ENCODE peak calls at places on chromosomes 16 and 17, in four cellular contexts. One of them, this sample, is unnamed.

GRCh38 chr17:27276653-27277156 is 17.2 kb upstream of the WSB1 start:
- DNase-seq in WTC11: peak; percentile 79
- DNase-seq in GM12878: no peak
- DNase-seq in HepG2: no peak
- DNase-seq in this sample: no peak

GRCh38 chr16:62732101-62732500 is 695.9 kb upstream of the CDH8 start:
- DNase-seq in WTC11: no peak
- DNase-seq in GM12878: no peak
- DNase-seq in HepG2: no peak
- DNase-seq in this sample: no peak

GRCh38 chr16:55559233-55559632 is 7.3 kb upstream of the CAPNS2 start:
- DNase-seq in WTC11: no peak
- DNase-seq in GM12878: no peak
- DNase-seq in HepG2: no peak
- DNase-seq in this sample: no peak

GRCh38 chr17:66950886-66951604 is 13.5 kb upstream of the CACNG4 start:
- DNase-seq in WTC11: no peak
- DNase-seq in GM12878: no peak
- DNase-seq in HepG2: no peak
- DNase-seq in this sample: no peak

GRCh38 chr17:38421224-38421841 is 6.9 kb upstream of the ARHGAP23 start:
- DNase-seq in WTC11: no peak
- DNase-seq in GM12878: no peak
- DNase-seq in HepG2: no peak
- DNase-seq in this sample: no peak

GRCh38 chr16:59758848-59759247 is 1024.7 kb upstream of the GOT2 start:
- DNase-seq in WTC11: no peak
- DNase-seq in GM12878: no peak
- DNase-seq in HepG2: no peak
- DNase-seq in this sample: no peak

GRCh38 chr16:17947637-17948036 is 388.9 kb downstream of the NPIPA8 start:
- DNase-seq in WTC11: no peak
- DNase-seq in GM12878: no peak
- DNase-seq in HepG2: no peak
- DNase-seq in this sample: no peak

GRCh38 chr16:23255000-23255399 is 47.1 kb upstream of the SCNN1B start:
- DNase-seq in WTC11: no peak
- DNase-seq in GM12878: no peak
- DNase-seq in HepG2: no peak
- DNase-seq in this sample: no peak

GRCh38 chr16:46573008-46573833 is 48.0 kb downstream of the SHCBP1 start:
- DNase-seq in WTC11: no peak
- DNase-seq in GM12878: no peak
- DNase-seq in HepG2: peak; percentile 32
- DNase-seq in this sample: peak; percentile 23

GRCh38 chr17:17119533-17119932 is 77.3 kb downstream of the MPRIP start:
- DNase-seq in WTC11: no peak
- DNase-seq in GM12878: peak; percentile 11
- DNase-seq in HepG2: no peak
- DNase-seq in this sample: no peak

GRCh38 chr16:66378739-66379570 is 12.5 kb downstream of the CDH5 start:
- DNase-seq in WTC11: peak; percentile 3
- DNase-seq in GM12878: no peak
- DNase-seq in HepG2: no peak
- DNase-seq in this sample: no peak

GRCh38 chr17:75124041-75124818 is 7.3 kb downstream of the NT5C start:
- DNase-seq in WTC11: no peak
- DNase-seq in GM12878: no peak
- DNase-seq in HepG2: peak; percentile 48
- DNase-seq in this sample: peak; percentile 67

GRCh38 chr16:11586856-11587642 is at the start of gene LITAF:
- DNase-seq in WTC11: peak; percentile 59
- DNase-seq in GM12878: no peak
- DNase-seq in HepG2: no peak
- DNase-seq in this sample: peak; percentile 57

GRCh38 chr17:64622931-64623654 is 39.0 kb downstream of the SMURF2 start:
- DNase-seq in WTC11: no peak
- DNase-seq in GM12878: no peak
- DNase-seq in HepG2: peak; percentile 28
- DNase-seq in this sample: no peak

GRCh38 chr16:67571981-67572431 is 9.7 kb downstream of the CTCF start:
- DNase-seq in WTC11: no peak
- DNase-seq in GM12878: no peak
- DNase-seq in HepG2: no peak
- DNase-seq in this sample: no peak

GRCh38 chr17:70767102-70767701 is 597.9 kb downstream of the KCNJ2 start:
- DNase-seq in WTC11: no peak
- DNase-seq in GM12878: no peak
- DNase-seq in HepG2: peak; percentile 31
- DNase-seq in this sample: no peak

GRCh38 chr16:30519120-30520049 is 7.0 kb downstream of the ZNF768 start:
- DNase-seq in WTC11: no peak
- DNase-seq in GM12878: no peak
- DNase-seq in HepG2: no peak
- DNase-seq in this sample: no peak
- TF ChIP-seq ETV6 in WTC11: no peak
- TF ChIP-seq ETV6 in GM12878: no peak
- TF ChIP-seq ETV6 in HepG2: no peak
- TF ChIP-seq ETV6 in this sample: no peak

DNA sequence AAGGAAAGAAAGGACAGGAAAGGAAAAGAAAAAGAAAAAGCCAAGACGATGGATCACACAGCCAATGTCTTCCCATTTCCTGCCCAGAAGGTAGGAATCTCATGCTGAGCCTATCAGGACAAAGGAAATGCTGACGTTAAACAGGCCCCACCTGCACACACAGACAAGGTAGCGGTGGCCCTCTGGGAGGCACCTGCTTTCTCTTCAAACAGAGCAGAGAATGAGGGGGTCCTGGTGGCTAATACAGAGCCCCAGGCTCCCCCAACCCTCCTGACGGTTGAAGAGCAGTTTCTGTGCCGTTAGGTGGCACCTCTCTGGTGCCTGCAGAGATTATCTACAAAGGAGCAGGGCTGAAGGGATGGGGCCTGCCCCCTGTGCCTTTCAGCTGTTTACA is 56.5 kb downstream of the ARHGAP27 start:
- DNase-seq in WTC11: no peak
- DNase-seq in GM12878: no peak
- DNase-seq in HepG2: no peak
- DNase-seq in this sample: no peak
- TF ChIP-seq ETV6 in WTC11: no peak
- TF ChIP-seq ETV6 in GM12878: no peak
- TF ChIP-seq ETV6 in HepG2: no peak
- TF ChIP-seq ETV6 in this sample: no peak

GRCh38 chr17:48545022-48545376 is at the start of gene HOXB2:
- DNase-seq in WTC11: no peak
- DNase-seq in GM12878: no peak
- DNase-seq in HepG2: no peak
- DNase-seq in this sample: peak; percentile 74
- TF ChIP-seq ETV6 in WTC11: no peak
- TF ChIP-seq ETV6 in GM12878: no peak
- TF ChIP-seq ETV6 in HepG2: no peak
- TF ChIP-seq ETV6 in this sample: no peak

GRCh38 chr17:83064732-83065659 is 14.4 kb upstream of the METRNL start:
- DNase-seq in WTC11: no peak
- DNase-seq in GM12878: no peak
- DNase-seq in HepG2: no peak
- DNase-seq in this sample: peak; percentile 26
- TF ChIP-seq ETV6 in WTC11: no peak
- TF ChIP-seq ETV6 in GM12878: no peak
- TF ChIP-seq ETV6 in HepG2: no peak
- TF ChIP-seq ETV6 in this sample: no peak

GRCh38 chr16:19697756-19698318 is 20.2 kb downstream of the KNOP1 start:
- DNase-seq in WTC11: no peak
- DNase-seq in GM12878: no peak
- DNase-seq in HepG2: no peak
- DNase-seq in this sample: no peak

GRCh38 chr16:19700319-19700781 is 17.7 kb downstream of the KNOP1 start:
- DNase-seq in WTC11: no peak
- DNase-seq in GM12878: no peak
- DNase-seq in HepG2: peak; percentile 79
- DNase-seq in this sample: no peak

GRCh38 chr16:19699472-19699871 is 18.6 kb downstream of the KNOP1 start:
- DNase-seq in WTC11: no peak
- DNase-seq in GM12878: no peak
- DNase-seq in HepG2: no peak
- DNase-seq in this sample: no peak

GRCh38 chr16:19696961-19697360 is 21.1 kb downstream of the KNOP1 start:
- DNase-seq in WTC11: no peak
- DNase-seq in GM12878: no peak
- DNase-seq in HepG2: no peak
- DNase-seq in this sample: no peak

DNA sequence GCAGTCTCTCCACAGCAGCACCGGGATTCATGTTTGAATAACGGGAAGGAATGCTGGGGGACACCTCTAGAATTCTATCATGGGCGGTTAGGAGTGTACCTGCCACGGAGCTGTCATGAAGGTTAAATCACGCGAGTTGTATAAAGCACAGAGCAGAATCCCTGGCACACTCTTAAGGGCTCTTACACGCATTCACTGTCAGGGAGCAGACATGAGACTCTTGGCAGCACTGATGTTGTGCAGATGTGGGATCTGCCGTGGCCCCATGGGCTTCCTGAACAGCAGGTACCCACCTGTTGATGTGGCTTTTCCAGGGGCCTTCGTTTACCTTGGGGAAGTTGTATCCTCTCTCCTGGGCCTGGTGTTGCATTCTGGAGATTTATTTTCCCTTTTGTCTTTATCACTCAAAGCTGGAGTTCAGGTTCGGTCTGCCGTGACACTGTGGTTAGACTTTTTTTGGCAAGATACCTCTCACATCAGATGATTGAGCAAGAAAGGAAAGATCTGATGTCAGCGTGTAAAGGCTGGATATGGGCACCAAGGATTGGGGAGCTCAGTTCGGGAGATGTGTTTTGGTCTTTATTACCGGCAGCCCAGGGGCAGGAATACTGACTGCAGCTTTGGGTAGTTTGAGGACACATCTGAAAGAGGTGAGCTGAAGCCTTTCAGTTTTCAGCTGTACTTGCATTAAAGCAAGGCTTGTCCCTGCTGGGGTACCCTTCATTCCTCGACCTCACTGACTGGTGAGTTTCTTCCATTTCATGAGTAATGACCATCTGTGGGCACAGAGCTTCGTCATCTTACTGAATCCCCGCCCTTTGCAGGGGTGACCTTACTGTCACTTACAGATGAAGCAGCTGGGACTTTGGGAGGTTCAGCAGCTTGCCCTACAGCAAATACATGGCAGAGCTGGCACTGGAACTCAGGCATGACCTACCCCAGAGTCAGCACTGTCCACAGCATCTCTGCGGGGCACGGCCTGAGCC is 19.3 kb downstream of the KNOP1 start:
- DNase-seq in WTC11: no peak
- DNase-seq in GM12878: no peak
- DNase-seq in HepG2: no peak
- DNase-seq in this sample: no peak
- TF ChIP-seq ETV6 in WTC11: no peak
- TF ChIP-seq ETV6 in GM12878: no peak
- TF ChIP-seq ETV6 in HepG2: no peak
- TF ChIP-seq ETV6 in this sample: no peak

GRCh38 chr16:54143934-54144333 is 142.7 kb downstream of the IRX3 start:
- DNase-seq in WTC11: no peak
- DNase-seq in GM12878: no peak
- DNase-seq in HepG2: no peak
- DNase-seq in this sample: no peak
- TF ChIP-seq ETV6 in WTC11: no peak
- TF ChIP-seq ETV6 in GM12878: no peak
- TF ChIP-seq ETV6 in HepG2: no peak
- TF ChIP-seq ETV6 in this sample: no peak

DNA sequence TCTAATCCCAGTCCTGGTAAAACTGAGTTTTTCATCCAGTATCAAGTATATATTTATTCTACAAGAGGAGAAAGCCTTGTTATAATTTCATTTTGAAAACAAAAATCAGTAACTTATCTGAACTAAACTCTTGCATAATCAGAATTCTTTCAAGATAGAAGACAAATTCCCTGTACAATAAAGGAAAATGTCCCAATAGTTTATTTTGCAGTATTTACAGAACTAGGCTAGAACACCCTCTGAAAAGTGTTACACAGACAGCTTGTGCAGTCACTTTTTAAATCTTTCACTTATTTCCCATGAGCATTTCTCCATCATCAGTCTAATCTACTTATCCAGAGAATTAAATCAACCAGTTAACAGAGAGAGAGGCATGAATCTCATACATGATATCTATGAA is 48.5 kb downstream of the SPOP start:
- DNase-seq in WTC11: no peak
- DNase-seq in GM12878: no peak
- DNase-seq in HepG2: no peak
- DNase-seq in this sample: no peak
- TF ChIP-seq ETV6 in WTC11: no peak
- TF ChIP-seq ETV6 in GM12878: no peak
- TF ChIP-seq ETV6 in HepG2: no peak
- TF ChIP-seq ETV6 in this sample: no peak

DNA sequence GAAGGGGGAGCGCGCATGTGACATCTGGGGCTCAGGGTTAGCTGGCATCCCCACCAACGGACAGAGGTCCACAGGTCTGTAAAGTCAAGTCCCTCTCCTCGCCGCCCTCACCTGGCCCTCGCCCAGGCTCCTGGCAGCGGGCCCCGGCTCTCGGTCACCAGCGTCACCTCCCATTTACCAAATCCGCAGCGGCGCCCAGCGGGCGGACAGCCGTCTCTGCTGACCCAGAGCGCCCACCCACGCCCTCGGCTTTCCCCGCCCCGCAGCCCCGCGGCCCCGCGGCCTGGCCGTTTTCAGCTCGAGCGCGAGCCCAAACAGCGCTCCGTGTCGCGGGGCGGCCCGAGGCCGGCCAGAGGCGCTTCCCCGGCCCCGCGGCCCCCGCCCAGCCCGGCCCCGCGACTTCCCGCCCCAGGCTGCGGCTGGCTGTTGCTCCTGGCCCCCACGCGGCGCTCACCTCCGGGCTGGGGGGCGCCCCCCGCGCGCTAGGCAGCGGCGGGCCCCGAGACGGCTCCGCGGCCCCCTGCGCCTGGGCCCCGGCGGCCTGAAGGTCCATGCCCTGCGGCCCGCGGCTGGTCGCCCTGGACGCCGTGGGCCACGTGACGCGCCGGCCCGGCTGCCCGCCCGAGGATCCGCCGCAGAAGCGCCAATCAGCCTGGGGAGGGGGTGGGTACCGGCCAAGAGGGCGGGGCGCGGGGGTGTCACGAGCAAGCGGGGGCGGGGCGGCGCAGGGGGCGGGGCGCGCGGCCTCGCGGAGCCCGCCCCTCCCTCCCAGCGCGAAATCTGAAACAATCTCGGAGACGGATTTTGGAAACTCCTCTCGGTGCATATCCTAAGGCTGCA is at the start of gene COPRS:
- DNase-seq in WTC11: peak; percentile 81
- DNase-seq in GM12878: no peak
- DNase-seq in HepG2: peak; percentile 64
- DNase-seq in this sample: peak; percentile 96
- TF ChIP-seq ETV6 in WTC11: no peak
- TF ChIP-seq ETV6 in GM12878: no peak
- TF ChIP-seq ETV6 in HepG2: no peak
- TF ChIP-seq ETV6 in this sample: no peak